ENCODE peak calls at places on chromosomes 2 and 18, in eight cellular contexts. O is stomach, X is A549, A is Peyer's patch, G is right lobe of liver, W is adrenal gland, F is transverse colon, K is body of pancreas. U is an unnamed sample.

GRCh38 chr2:99552529-99552928 is 62.7 kb upstream of the REV1 start:
- DNase-seq in O (peak; percentile 40), X (no peak), A (no peak), G (peak; percentile 85), W (no peak), F (no peak), K (no peak), U (no peak)

GRCh38 chr18:7325126-7325430 is 94.2 kb downstream of the LRRC30 start:
- DNase-seq in O (no peak), X (no peak), A (no peak), G (no peak), W (no peak), F (no peak), K (no peak), U (no peak)

GRCh38 chr2:190859347-190860297 is 21.0 kb upstream of the GLS start:
- DNase-seq in O (no peak), X (peak; percentile 23), A (no peak), G (no peak), W (no peak), F (no peak), K (no peak), U (no peak)

GRCh38 chr2:71455741-71456569 is 2.6 kb downstream of the DYSF start:
- DNase-seq in O (no peak), X (no peak), A (no peak), G (peak; percentile 93), W (no peak), F (no peak), K (no peak), U (no peak)

GRCh38 chr18:58218111-58218510 is 174.1 kb downstream of the NEDD4L start:
- DNase-seq in O (no peak), X (peak; percentile 42), A (no peak), G (no peak), W (no peak), F (no peak), K (no peak), U (no peak)

GRCh38 chr2:186852508-186852907 is 3.5 kb upstream of the ZSWIM2 start:
- DNase-seq in O (no peak), X (no peak), A (no peak), G (no peak), W (no peak), F (no peak), K (no peak), U (no peak)

GRCh38 chr2:43927442-43927841 is 68.3 kb downstream of the LRPPRC start:
- DNase-seq in O (no peak), X (no peak), A (no peak), G (no peak), W (no peak), F (no peak), K (no peak), U (no peak)

GRCh38 chr18:37668971-37669747 is 103.6 kb upstream of the CELF4 start:
- DNase-seq in O (no peak), X (no peak), A (no peak), G (no peak), W (no peak), F (no peak), K (no peak), U (no peak)

GRCh38 chr2:209946539-209946938 is 55.9 kb upstream of the RPE start:
- DNase-seq in O (no peak), X (no peak), A (no peak), G (no peak), W (no peak), F (no peak), K (no peak), U (no peak)

GRCh38 chr2:181311841-181312240 is 145.3 kb upstream of the ITGA4 start:
- DNase-seq in O (no peak), X (no peak), A (peak; percentile 64), G (no peak), W (no peak), F (peak; percentile 32), K (no peak), U (no peak)

GRCh38 chr2:218010116-218010837 is 7.5 kb upstream of the TNS1 start:
- DNase-seq in O (peak; percentile 65), X (peak; percentile 25), A (no peak), G (no peak), W (peak; percentile 73), F (peak; percentile 50), K (peak; percentile 67), U (peak; percentile 76)

GRCh38 chr2:151159109-151159690 is 102.5 kb downstream of the RBM43 start:
- DNase-seq in O (no peak), X (no peak), A (no peak), G (no peak), W (no peak), F (no peak), K (no peak), U (no peak)

GRCh38 chr2:1544478-1545069 is 131.3 kb downstream of the TPO start:
- DNase-seq in O (no peak), X (no peak), A (no peak), G (no peak), W (no peak), F (no peak), K (no peak), U (no peak)

GRCh38 chr18:9755603-9756002 is 47.5 kb downstream of the RAB31 start:
- DNase-seq in O (no peak), X (no peak), A (no peak), G (no peak), W (no peak), F (no peak), K (no peak), U (no peak)

GRCh38 chr2:36677386-36677785 is 19.1 kb upstream of the VIT start:
- DNase-seq in O (no peak), X (no peak), A (no peak), G (no peak), W (no peak), F (no peak), K (no peak), U (no peak)

GRCh38 chr18:11494093-11494492 is 115.3 kb upstream of the SLC35G4 start:
- DNase-seq in O (no peak), X (no peak), A (no peak), G (no peak), W (no peak), F (no peak), K (no peak), U (no peak)

GRCh38 chr2:129767987-129768386 is 211.5 kb upstream of the RAB6C start:
- DNase-seq in O (no peak), X (no peak), A (no peak), G (no peak), W (no peak), F (no peak), K (no peak), U (no peak)

GRCh38 chr18:28198588-28198987 is 21.7 kb upstream of the CDH2 start:
- DNase-seq in O (no peak), X (no peak), A (no peak), G (no peak), W (no peak), F (no peak), K (no peak), U (no peak)

GRCh38 chr2:240551809-240552208 is 6.0 kb downstream of the ANKMY1 start:
- DNase-seq in O (no peak), X (no peak), A (peak; percentile 16), G (no peak), W (no peak), F (no peak), K (no peak), U (no peak)

GRCh38 chr2:120014231-120014990 is 1.5 kb downstream of the EPB41L5 start:
- DNase-seq in O (no peak), X (no peak), A (no peak), G (peak; percentile 76), W (no peak), F (no peak), K (peak; percentile 21), U (no peak)

GRCh38 chr2:61887684-61888303 is 662 bp downstream of the CCT4 start:
- DNase-seq in O (no peak), X (peak; percentile 44), A (no peak), G (no peak), W (peak; percentile 29), F (no peak), K (no peak), U (no peak)

GRCh38 chr18:21598726-21599584 is 1.5 kb downstream of the ESCO1 start:
- DNase-seq in O (no peak), X (peak; percentile 56), A (no peak), G (no peak), W (no peak), F (peak; percentile 28), K (no peak), U (no peak)
- H3K27ac ChIP-seq in O (no peak overlapping the region), X (peak overlapping the region; percentile 90), A (peak overlapping the region; percentile 95), G (peak overlapping the region; percentile 92), W (no peak overlapping the region), F (peak overlapping the region; percentile 99), K (no peak overlapping the region), U (peak overlapping the region; percentile 90)

DNA sequence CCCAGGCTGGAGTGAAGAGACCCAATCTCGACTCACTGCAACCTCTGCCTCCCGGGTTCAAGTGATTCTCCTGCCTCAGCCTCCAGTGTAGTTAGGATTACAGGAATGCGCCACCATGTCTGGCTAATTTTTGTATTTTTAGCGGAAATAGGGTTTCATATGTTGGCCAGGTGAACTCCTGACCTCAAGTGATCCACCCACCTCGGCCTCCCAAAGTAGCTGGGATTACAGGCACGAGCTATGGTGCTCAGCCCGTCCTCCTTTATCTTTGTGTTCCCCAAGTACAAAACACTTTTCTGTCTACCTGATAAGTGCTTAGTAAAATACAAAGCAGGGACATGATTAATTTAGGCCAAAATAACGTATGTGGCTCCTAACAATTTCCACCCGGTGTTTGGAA is 91.2 kb upstream of the STK17B start:
- DNase-seq in O (no peak), X (no peak), A (no peak), G (no peak), W (no peak), F (no peak), K (no peak), U (no peak)
- TF ChIP-seq POLR2A in O (no peak), X (no peak), A (no peak), G (no peak), W (no peak), F (no peak), K (no peak), U (no peak)

GRCh38 chr2:200320344-200320743 is 13.9 kb downstream of the SPATS2L start:
- DNase-seq in O (no peak), X (no peak), A (no peak), G (no peak), W (no peak), F (no peak), K (no peak), U (no peak)
- H3K27ac ChIP-seq in O (no peak overlapping the region), X (peak overlapping the region; percentile 49), A (no peak overlapping the region), G (peak overlapping the region; percentile 33), W (no peak overlapping the region), F (no peak overlapping the region), K (peak overlapping the region; percentile 68), U (no peak overlapping the region)

DNA sequence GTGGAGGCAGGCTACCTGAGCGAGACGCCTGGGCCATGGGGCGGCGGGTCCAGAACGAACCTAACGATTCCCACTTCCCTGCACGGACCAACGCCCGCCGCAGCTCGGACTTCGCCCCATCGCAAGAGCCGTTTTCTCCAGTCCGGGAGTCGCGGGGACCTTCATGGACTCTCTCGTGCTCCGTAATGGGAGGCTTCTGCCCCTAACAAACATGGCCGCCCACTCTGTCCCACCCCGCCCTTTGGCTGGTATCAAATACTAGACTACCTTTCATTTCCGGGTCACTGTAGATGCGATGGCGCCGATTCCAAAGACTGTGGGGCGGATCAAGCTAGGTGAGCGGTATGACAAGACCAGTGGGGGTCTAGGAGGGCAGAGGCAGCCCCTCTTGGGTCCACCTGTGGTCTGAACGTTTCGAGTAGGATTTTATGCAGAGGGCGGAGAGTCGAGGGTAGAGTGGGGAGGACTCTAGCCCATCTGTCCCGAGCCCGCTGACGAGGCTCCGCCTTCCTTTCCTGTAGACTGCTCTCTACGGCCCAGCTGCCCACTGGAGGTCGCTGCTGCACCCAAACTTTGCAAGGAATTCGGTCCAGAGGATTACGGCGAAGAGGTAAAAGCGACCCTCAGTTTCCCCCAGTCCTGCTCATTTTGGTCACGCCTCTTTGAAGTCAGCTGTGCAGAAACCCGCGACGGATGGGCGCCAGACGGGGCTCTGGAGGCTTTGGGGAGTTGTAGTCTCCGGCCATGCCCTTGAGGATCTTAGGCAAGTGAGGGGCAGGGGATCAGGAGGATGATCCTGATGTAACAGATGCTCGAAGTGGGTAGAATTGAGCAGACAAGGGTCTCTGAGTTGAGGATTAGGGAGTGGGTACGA is at the start of the genes CCDC142 and TTC31:
- DNase-seq in O (peak; percentile 97), X (peak; percentile 97), A (peak; percentile 96), G (peak; percentile 97), W (peak; percentile 95), F (peak; percentile 97), K (peak; percentile 96), U (peak; percentile 95)
- TF ChIP-seq POLR2A in O (no peak), X (peak; percentile 49), A (peak; percentile 56), G (peak; percentile 57), W (peak; percentile 29), F (peak; percentile 79), K (peak; percentile 62), U (no peak)